ENCODE peak calls at places on chromosomes 3 and 15, in four cellular contexts. O is fibroblast of the aortic adventitia, E is WTC11, Y is foreskin fibroblast. I is an unnamed sample.

GRCh38 chr3:171183042-171183441 is 156.5 kb upstream of the SLC2A2 start:
- DNase-seq in O (no peak), E (no peak), Y (peak), I (no peak)

GRCh38 chr15:74294010-74294409 is 57.9 kb downstream of the CCDC33 start:
- DNase-seq in Y (no peak), O (no peak), E (no peak), I (no peak)

GRCh38 chr3:78390221-78390620 is 1350.3 kb downstream of the ROBO2 start:
- DNase-seq in Y (no peak), O (no peak), E (no peak), I (no peak)

GRCh38 chr3:179671309-179671708 is 18.5 kb downstream of the USP13 start:
- DNase-seq in E (no peak), Y (no peak), O (no peak), I (no peak)

GRCh38 chr3:141860766-141861513 is 15.5 kb upstream of the ATP1B3 start:
- DNase-seq in Y (no peak), O (peak), E (no peak), I (no peak)

GRCh38 chr3:125261031-125261430 is 48.5 kb upstream of the SLC12A8 start:
- DNase-seq in Y (no peak), O (no peak), E (no peak), I (no peak)

GRCh38 chr3:157532529-157533297 is 29.5 kb upstream of the VEPH1 start:
- DNase-seq in Y (peak), E (no peak), O (peak), I (no peak)

GRCh38 chr3:78204977-78205376 is 1165.1 kb downstream of the ROBO2 start:
- DNase-seq in Y (peak), E (no peak), O (peak), I (no peak)

GRCh38 chr3:101816215-101817149 is 32.8 kb upstream of the NFKBIZ start:
- DNase-seq in O (no peak), E (no peak), Y (peak), I (no peak)

GRCh38 chr3:187852842-187853727 is 107.8 kb upstream of the BCL6 start:
- DNase-seq in Y (no peak), O (no peak), E (no peak), I (no peak)

GRCh38 chr15:34783986-34784385 is 11.4 kb downstream of the ACTC1 start:
- DNase-seq in E (no peak), O (peak), Y (no peak), I (no peak)

GRCh38 chr3:11476814-11477213 is 166.9 kb downstream of the VGLL4 start:
- DNase-seq in E (no peak), O (no peak), Y (peak), I (no peak)

GRCh38 chr3:197149528-197149927 is 119.9 kb upstream of the MELTF start:
- DNase-seq in O (no peak), Y (no peak), E (no peak), I (no peak)

DNA sequence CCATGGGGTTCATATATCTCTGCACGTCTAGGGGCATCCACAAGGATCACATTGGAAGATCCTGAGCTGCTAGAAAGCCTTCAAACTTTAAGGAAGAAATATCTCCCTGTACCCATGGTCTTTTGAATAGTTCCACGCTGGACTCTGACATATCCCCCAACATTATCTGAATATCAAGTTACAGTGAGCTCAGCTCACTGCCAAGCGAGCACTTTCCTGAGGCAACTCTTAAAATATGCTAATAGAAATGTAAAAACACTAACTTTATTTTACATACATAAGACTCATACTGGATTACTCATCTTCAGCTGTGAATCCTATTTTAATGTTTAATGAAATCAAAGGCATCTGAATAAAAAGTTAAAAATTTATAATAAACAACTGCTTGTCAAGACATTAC is 420.2 kb upstream of the CCDC54 start:
- DNase-seq in Y (peak), O (peak), E (no peak), I (no peak)
- TF ChIP-seq CTCF in Y (no peak), O (no peak), E (no peak), I (no peak)

GRCh38 chr15:77898811-77899730 is 178.4 kb downstream of the TBC1D2B start:
- DNase-seq in Y (no peak), O (no peak), E (no peak), I (peak)

GRCh38 chr15:77904901-77905300 is 172.6 kb downstream of the TBC1D2B start:
- DNase-seq in E (no peak), Y (no peak), O (no peak), I (no peak)

GRCh38 chr15:77904436-77904821 is 173.1 kb downstream of the TBC1D2B start:
- DNase-seq in O (no peak), Y (no peak), E (peak), I (no peak)

GRCh38 chr15:77901251-77901881 is 176.1 kb downstream of the TBC1D2B start:
- DNase-seq in E (peak), O (no peak), Y (no peak), I (no peak)

DNA sequence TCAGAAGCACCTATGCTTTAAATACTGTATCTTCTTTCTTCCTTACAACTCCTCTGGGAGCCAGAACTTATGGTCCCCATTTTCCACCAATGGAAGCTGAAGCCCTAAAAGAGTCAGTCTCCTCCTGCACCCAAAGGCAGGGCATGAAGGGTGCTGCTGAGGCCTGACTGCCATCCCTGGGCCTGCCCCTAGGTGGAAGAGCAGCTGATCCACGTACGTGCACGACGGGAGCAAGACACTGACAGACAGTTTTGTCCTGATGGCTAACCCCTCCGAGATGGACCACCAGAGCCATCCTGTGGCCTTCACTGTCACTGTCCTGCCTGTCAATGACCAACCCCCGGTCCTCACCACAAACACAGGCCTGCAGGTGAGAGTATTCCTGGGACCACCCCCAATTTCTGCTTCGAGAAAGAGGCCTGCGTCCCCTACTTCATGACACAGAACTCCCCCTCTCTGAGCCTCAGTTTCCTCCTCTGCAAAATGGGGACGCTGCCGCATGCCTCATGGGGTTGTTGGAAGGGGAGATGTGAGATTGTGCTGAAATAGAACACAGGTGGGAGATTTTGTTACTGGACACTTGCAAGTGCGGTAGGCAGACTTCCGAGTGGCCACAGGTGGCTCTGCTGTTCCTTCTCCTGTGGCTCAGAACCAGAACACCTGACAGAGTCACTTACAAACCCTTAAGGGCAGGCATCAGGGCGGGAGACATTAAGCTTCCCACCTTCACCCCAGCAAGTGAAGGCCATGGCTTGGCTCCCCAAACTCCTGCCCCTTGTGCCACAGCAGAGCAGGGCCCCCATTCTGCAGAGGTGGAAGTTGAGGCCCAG is 175.4 kb downstream of the TBC1D2B start:
- DNase-seq in Y (no peak), E (peak), O (no peak), I (peak)
- TF ChIP-seq CTCF in Y (no peak), E (no peak), O (peak), I (peak)

GRCh38 chr3:123724306-123724705 is 139.5 kb upstream of the HACD2 start:
- DNase-seq in Y (peak), O (peak), E (peak), I (no peak)
- TF ChIP-seq CTCF in Y (peak), O (peak), E (no peak), I (no peak)

DNA sequence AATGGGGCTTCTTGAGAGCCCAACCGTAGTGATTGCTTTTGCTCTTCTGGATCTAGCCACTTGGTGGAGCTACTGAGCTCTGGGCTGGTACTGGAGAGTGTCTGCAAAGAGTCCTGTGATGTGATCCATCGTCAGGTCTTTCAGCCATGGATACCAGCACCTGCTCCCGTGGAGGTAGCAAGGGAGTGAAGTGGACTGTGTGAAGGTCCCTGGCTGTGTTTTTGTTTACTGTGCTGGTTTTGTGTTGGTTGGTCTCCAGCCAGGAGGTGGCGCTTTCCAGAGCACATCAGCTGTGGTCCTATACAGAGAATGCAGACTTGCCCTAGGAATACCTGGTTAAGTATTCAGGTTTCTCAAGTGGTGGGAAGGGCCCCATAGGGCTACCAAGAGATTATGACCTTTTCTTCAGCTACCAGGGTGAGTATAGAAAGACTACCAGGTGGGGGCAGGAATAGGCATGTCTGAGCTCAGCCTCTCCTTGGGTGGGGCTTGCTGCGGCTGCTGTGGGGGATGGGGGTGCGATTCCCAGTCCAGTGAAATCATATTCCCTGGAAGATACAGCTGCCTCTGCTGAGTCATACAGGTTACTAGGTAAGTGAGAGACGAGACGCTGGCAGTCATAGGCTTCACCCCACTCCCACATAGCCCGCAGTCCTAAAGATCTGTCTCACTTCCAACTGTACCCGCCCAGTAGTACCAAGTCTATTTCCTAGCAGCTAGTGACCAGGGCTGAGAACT is 733.7 kb downstream of the ZNF385D start:
- DNase-seq in E (peak), O (peak), Y (no peak), I (peak)
- TF ChIP-seq CTCF in E (peak), O (peak), Y (peak), I (peak)

GRCh38 chr3:96022676-96023075 is 791.7 kb upstream of the EPHA6 start:
- DNase-seq in Y (no peak), O (no peak), E (no peak), I (no peak)
- TF ChIP-seq CTCF in Y (no peak), O (no peak), E (no peak), I (no peak)

DNA sequence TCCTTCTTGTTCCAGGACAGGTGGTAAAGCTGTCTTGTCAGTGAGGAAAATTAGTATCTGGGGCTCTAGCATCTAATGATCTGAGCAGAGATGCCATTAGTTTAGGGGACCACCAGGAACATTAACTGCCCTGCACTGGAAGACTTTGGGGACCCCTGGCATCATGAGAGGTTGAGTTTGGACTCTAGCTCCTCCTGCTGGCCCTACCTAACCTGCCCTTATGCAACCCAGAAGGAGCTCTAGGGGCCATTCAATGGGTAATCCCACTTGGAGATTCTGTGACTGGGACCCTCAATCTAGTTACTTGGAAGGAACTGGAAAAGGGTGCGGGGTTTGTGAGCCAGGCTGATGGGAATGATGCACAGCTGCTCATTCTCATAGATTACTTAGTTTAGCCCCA is 451.0 kb downstream of the EPHB1 start:
- DNase-seq in E (peak), Y (no peak), O (no peak), I (no peak)
- TF ChIP-seq CTCF in E (no peak), Y (peak), O (no peak), I (no peak)

DNA sequence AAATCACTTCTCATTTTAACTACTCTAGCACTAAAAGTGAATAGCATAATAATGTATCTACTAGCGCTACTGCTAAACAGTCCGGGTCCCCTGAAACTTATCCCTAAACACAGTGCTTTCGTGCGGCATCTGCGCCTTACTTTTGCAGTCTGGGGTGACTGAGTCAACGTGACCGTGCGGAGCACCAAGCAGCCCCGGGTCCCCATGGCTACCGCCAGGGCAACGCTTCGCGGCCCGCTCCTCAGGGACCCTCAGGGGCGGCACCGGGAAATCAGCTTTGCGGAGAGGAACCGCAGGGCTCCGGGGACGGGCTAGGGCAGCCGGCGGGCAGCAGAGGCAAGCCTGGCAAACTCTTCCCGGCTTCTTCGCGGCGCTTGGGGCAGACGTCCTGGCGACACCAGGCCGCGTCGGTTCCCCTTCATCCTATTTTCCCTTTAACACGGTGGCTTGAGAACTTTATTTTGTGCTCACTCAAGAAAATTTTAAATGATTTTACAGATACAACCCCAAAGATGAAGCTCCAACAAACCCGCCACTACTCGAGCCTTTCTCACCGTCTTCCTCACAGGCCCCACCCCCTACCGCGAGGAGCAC is 753 bp upstream of the DIPK2A start:
- DNase-seq in O (no peak), E (peak), Y (peak), I (peak)
- TF ChIP-seq CTCF in O (peak), E (no peak), Y (no peak), I (no peak)

GRCh38 chr3:190127797-190128196 is 7.1 kb upstream of the P3H2 start:
- DNase-seq in Y (no peak), O (no peak), E (no peak), I (no peak)
- TF ChIP-seq CTCF in Y (no peak), O (no peak), E (no peak), I (no peak)